ENCODE peak calls at places on chromosomes 4 and X, in four cellular contexts. One of them, this sample, is unnamed.
A peak's percentile ranks its signal among the peaks of the same experiment; 100 is the strongest.

GRCh38 chr4:54731552-54731951 is 73.8 kb downstream of the KIT start:
- DNase-seq in effector memory CD4-positive, alpha-beta T cell: no peak
- DNase-seq in adrenal gland: no peak
- DNase-seq in IMR-90: no peak
- DNase-seq in this sample: no peak

GRCh38 chrX:46325312-46325877 is 219.8 kb downstream of the ZNF674 start:
- DNase-seq in effector memory CD4-positive, alpha-beta T cell: no peak
- DNase-seq in IMR-90: peak; percentile 52
- DNase-seq in adrenal gland: peak; percentile 62
- DNase-seq in this sample: no peak

GRCh38 chrX:153551135-153551534 is 33.7 kb downstream of the ATP2B3 start:
- DNase-seq in adrenal gland: no peak
- DNase-seq in IMR-90: peak; percentile 17
- DNase-seq in effector memory CD4-positive, alpha-beta T cell: no peak
- DNase-seq in this sample: no peak

GRCh38 chrX:9829308-9830267 is 43.4 kb downstream of the SHROOM2 start:
- DNase-seq in effector memory CD4-positive, alpha-beta T cell: no peak
- DNase-seq in adrenal gland: no peak
- DNase-seq in IMR-90: peak; percentile 82
- DNase-seq in this sample: no peak

GRCh38 chr4:125433453-125433852 is 118.7 kb downstream of the FAT4 start:
- DNase-seq in effector memory CD4-positive, alpha-beta T cell: no peak
- DNase-seq in IMR-90: peak; percentile 69
- DNase-seq in adrenal gland: no peak
- DNase-seq in this sample: no peak

GRCh38 chr4:185914583-185915199 is 102.7 kb upstream of the SORBS2 start:
- DNase-seq in adrenal gland: no peak
- DNase-seq in effector memory CD4-positive, alpha-beta T cell: no peak
- DNase-seq in IMR-90: peak; percentile 82
- DNase-seq in this sample: no peak

GRCh38 chr4:30002345-30002744 is 717.8 kb upstream of the PCDH7 start:
- DNase-seq in effector memory CD4-positive, alpha-beta T cell: no peak
- DNase-seq in adrenal gland: no peak
- DNase-seq in IMR-90: no peak
- DNase-seq in this sample: no peak

GRCh38 chr4:84418032-84418709 is 80.9 kb downstream of the NKX6-1 start:
- DNase-seq in adrenal gland: no peak
- DNase-seq in effector memory CD4-positive, alpha-beta T cell: no peak
- DNase-seq in IMR-90: no peak
- DNase-seq in this sample: no peak

GRCh38 chr4:54433686-54434085 is 204.6 kb downstream of the PDGFRA start:
- DNase-seq in adrenal gland: no peak
- DNase-seq in IMR-90: peak; percentile 37
- DNase-seq in effector memory CD4-positive, alpha-beta T cell: no peak
- DNase-seq in this sample: no peak

GRCh38 chr4:1590244-1590643 is 93.9 kb downstream of the FAM53A start:
- DNase-seq in IMR-90: no peak
- DNase-seq in effector memory CD4-positive, alpha-beta T cell: no peak
- DNase-seq in adrenal gland: no peak
- DNase-seq in this sample: no peak
- H3K9me3 ChIP-seq in IMR-90: peaks cover 20% of the 10 kb centered on the region
- H3K9me3 ChIP-seq in effector memory CD4-positive, alpha-beta T cell: peaks cover 9% of the 10 kb centered on the region
- H3K9me3 ChIP-seq in adrenal gland: peaks cover 7% of the 10 kb centered on the region
- H3K9me3 ChIP-seq in this sample: peaks cover 6% of the 10 kb centered on the region

DNA sequence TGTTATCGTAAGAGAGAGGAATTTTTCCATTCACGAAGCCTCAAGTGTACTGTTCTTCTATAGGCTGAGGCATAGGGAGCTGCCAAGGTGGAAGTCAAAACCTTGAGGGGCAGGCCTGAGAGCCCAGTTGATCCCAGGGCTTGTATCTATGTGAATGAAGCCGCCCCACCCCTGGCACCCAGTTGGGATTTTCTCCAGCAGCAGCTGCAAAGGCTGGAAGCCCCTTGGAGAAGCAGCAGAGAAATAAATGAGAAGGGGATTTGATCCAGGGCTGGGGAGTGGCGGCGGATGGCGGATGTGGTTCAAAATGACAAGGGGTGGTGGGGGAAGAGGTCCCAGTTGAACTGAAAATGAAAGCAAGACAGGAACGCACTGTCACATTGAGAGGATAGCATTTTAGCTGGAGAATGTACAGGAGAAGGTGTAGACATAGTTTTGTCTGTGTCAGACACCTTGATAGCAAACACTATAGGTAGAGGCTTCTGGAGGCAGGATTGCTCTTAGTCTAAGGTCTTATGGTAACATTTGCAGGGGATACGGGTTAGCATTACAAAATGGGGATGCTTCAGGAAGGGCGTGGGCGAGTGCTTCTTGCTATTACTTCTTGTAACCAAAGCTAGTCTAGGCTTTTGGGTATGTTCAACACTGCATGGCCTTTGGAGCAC is 32.6 kb downstream of the DOCK11 start:
- DNase-seq in adrenal gland: no peak
- DNase-seq in IMR-90: no peak
- DNase-seq in effector memory CD4-positive, alpha-beta T cell: peak; percentile 34
- DNase-seq in this sample: peak; percentile 36
- H3K27ac ChIP-seq in adrenal gland: peak overlapping the region; percentile 60
- H3K27ac ChIP-seq in IMR-90: no peak overlapping the region
- H3K27ac ChIP-seq in effector memory CD4-positive, alpha-beta T cell: peak overlapping the region; percentile 90
- H3K27ac ChIP-seq in this sample: peak overlapping the region; percentile 82

GRCh38 chr4:38968668-38969067 is 63.5 kb downstream of the TMEM156 start:
- DNase-seq in effector memory CD4-positive, alpha-beta T cell: no peak
- DNase-seq in adrenal gland: no peak
- DNase-seq in IMR-90: no peak
- DNase-seq in this sample: no peak
- H3K9me3 ChIP-seq in effector memory CD4-positive, alpha-beta T cell: no peaks in the 10 kb centered on the region
- H3K9me3 ChIP-seq in adrenal gland: no peaks in the 10 kb centered on the region
- H3K9me3 ChIP-seq in IMR-90: no peaks in the 10 kb centered on the region
- H3K9me3 ChIP-seq in this sample: no peaks in the 10 kb centered on the region

GRCh38 chrX:11756354-11757318 is 1.4 kb upstream of the MSL3 start:
- DNase-seq in adrenal gland: no peak
- DNase-seq in IMR-90: no peak
- DNase-seq in effector memory CD4-positive, alpha-beta T cell: no peak
- DNase-seq in this sample: no peak

GRCh38 chrX:11757729-11758399 is at the start of gene MSL3:
- DNase-seq in effector memory CD4-positive, alpha-beta T cell: peak; percentile 49
- DNase-seq in IMR-90: peak; percentile 61
- DNase-seq in adrenal gland: peak; percentile 65
- DNase-seq in this sample: no peak

GRCh38 chrX:11758400-11759171 is 549 bp downstream of the MSL3 start:
- DNase-seq in adrenal gland: peak; percentile 92
- DNase-seq in effector memory CD4-positive, alpha-beta T cell: peak; percentile 83
- DNase-seq in IMR-90: peak; percentile 73
- DNase-seq in this sample: peak; percentile 82

GRCh38 chrX:11755724-11756123 is 2.3 kb upstream of the MSL3 start:
- DNase-seq in adrenal gland: no peak
- DNase-seq in IMR-90: no peak
- DNase-seq in effector memory CD4-positive, alpha-beta T cell: no peak
- DNase-seq in this sample: no peak

GRCh38 chrX:11757397-11757728 is 674 bp upstream of the MSL3 start:
- DNase-seq in adrenal gland: no peak
- DNase-seq in effector memory CD4-positive, alpha-beta T cell: no peak
- DNase-seq in IMR-90: no peak
- DNase-seq in this sample: no peak
- H3K27ac ChIP-seq in adrenal gland: peak overlapping the region; percentile 94
- H3K27ac ChIP-seq in effector memory CD4-positive, alpha-beta T cell: peak overlapping the region; percentile 10
- H3K27ac ChIP-seq in IMR-90: peak overlapping the region; percentile 53
- H3K27ac ChIP-seq in this sample: peak overlapping the region; percentile 9

GRCh38 chr4:253936-254756 is 51.1 kb downstream of the ZNF732 start:
- DNase-seq in IMR-90: no peak
- DNase-seq in adrenal gland: no peak
- DNase-seq in effector memory CD4-positive, alpha-beta T cell: no peak
- DNase-seq in this sample: no peak
- H3K9me3 ChIP-seq in IMR-90: peaks cover 21% of the 10 kb centered on the region
- H3K9me3 ChIP-seq in adrenal gland: peaks cover 84% of the 10 kb centered on the region
- H3K9me3 ChIP-seq in effector memory CD4-positive, alpha-beta T cell: peaks cover 22% of the 10 kb centered on the region
- H3K9me3 ChIP-seq in this sample: peaks cover 24% of the 10 kb centered on the region

DNA sequence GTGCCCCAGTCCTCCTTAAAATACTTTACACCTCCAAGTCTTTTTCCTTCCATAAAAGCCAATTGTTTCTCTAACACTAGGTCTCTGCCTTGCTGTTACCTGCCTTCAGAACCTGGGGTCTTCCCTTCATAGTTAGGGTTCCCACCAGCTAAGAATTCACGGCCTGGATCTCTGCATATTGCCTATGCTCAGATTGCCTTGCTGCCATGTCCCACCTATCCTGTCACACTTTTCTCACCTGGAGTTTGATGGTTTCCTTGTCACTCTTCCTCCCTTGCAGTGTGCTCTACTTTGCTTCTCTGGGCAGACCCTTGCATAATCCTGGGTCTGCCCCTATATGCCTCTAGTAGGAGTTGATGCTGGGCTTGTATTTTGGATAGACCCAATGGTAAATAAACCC is 36.6 kb upstream of the TMPRSS11E start:
- DNase-seq in IMR-90: no peak
- DNase-seq in adrenal gland: no peak
- DNase-seq in effector memory CD4-positive, alpha-beta T cell: no peak
- DNase-seq in this sample: no peak
- H3K27ac ChIP-seq in IMR-90: no peak overlapping the region
- H3K27ac ChIP-seq in adrenal gland: no peak overlapping the region
- H3K27ac ChIP-seq in effector memory CD4-positive, alpha-beta T cell: no peak overlapping the region
- H3K27ac ChIP-seq in this sample: no peak overlapping the region

DNA sequence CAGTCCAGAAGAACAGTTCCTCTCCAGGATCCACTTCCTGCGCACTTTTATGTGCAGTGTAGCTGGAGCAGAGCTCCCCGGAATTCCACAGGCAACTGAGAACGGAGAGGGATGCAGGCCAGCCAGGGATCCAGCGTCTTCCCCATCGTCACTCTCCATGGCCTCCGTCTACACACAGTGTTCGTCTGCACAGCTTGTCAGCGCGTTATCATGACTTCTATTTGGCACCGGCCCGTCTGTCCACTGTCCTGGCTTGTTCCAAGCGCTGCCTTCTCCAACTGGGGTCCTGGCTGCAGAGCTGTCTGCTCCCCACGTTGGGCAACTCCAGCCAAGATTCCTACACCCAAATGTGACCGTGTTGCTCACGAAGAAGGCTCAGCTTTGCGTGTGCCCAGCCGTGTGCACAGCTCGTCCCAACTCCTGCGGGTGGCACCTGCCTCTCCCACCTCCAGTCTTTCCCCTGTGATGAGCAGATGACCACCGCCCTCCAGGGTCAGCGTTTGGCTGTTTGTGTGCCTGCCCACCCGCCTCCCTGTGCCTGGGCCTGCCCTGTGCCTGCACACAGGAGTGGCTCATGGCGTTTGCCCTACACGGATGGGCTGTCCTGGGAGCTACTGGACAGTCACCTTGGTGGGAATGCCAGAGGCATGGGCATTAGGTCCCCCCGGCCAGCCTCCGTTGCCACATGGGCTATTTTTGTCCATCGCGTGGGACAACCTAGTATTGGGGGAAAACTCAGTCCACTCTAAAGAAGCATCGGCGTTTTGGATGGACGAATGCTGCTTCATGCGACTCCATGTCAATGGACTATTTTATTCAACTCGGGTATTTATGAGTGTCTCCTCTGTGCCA is 2.2 kb upstream of the CTBP1 start:
- DNase-seq in adrenal gland: peak; percentile 51
- DNase-seq in IMR-90: no peak
- DNase-seq in effector memory CD4-positive, alpha-beta T cell: no peak
- DNase-seq in this sample: no peak
- H3K9me3 ChIP-seq in adrenal gland: no peaks in the 10 kb centered on the region
- H3K9me3 ChIP-seq in IMR-90: peaks cover 35% of the 10 kb centered on the region
- H3K9me3 ChIP-seq in effector memory CD4-positive, alpha-beta T cell: no peaks in the 10 kb centered on the region
- H3K9me3 ChIP-seq in this sample: no peaks in the 10 kb centered on the region

GRCh38 chr4:184434021-184434420 is 40.3 kb downstream of the IRF2 start:
- DNase-seq in IMR-90: no peak
- DNase-seq in adrenal gland: no peak
- DNase-seq in effector memory CD4-positive, alpha-beta T cell: no peak
- DNase-seq in this sample: no peak
- H3K27ac ChIP-seq in IMR-90: no peak overlapping the region
- H3K27ac ChIP-seq in adrenal gland: peak overlapping the region; percentile 80
- H3K27ac ChIP-seq in effector memory CD4-positive, alpha-beta T cell: no peak overlapping the region
- H3K27ac ChIP-seq in this sample: no peak overlapping the region

GRCh38 chr4:56803473-56803872 is 18.0 kb downstream of the SPINK2 start:
- DNase-seq in adrenal gland: no peak
- DNase-seq in effector memory CD4-positive, alpha-beta T cell: no peak
- DNase-seq in IMR-90: no peak
- DNase-seq in this sample: no peak
- H3K9me3 ChIP-seq in adrenal gland: no peaks in the 10 kb centered on the region
- H3K9me3 ChIP-seq in effector memory CD4-positive, alpha-beta T cell: no peaks in the 10 kb centered on the region
- H3K9me3 ChIP-seq in IMR-90: no peaks in the 10 kb centered on the region
- H3K9me3 ChIP-seq in this sample: no peaks in the 10 kb centered on the region

GRCh38 chr4:169202143-169202699 is 68.5 kb downstream of the SH3RF1 start:
- DNase-seq in IMR-90: no peak
- DNase-seq in effector memory CD4-positive, alpha-beta T cell: no peak
- DNase-seq in adrenal gland: no peak
- DNase-seq in this sample: no peak
- H3K27ac ChIP-seq in IMR-90: no peak overlapping the region
- H3K27ac ChIP-seq in effector memory CD4-positive, alpha-beta T cell: no peak overlapping the region
- H3K27ac ChIP-seq in adrenal gland: no peak overlapping the region
- H3K27ac ChIP-seq in this sample: no peak overlapping the region